ENCODE peak calls at places on chromosomes 5 and 9, in six cellular contexts. Y, S, Z, J, N and X are unnamed samples.
A peak's percentile ranks its signal among the peaks of the same experiment; 100 is the strongest.

GRCh38 chr5:81995407-81995806 is 23.6 kb downstream of the ATG10 start:
- DNase-seq in Y (no peak), S (no peak), Z (no peak), J (no peak), N (no peak), X (no peak)

GRCh38 chr5:34526682-34527305 is 129.3 kb upstream of the RAI14 start:
- DNase-seq in Y (no peak), S (no peak), Z (no peak), J (peak; percentile 37), N (no peak), X (no peak)

GRCh38 chr9:13118294-13118693 is 161.2 kb downstream of the MPDZ start:
- DNase-seq in Y (no peak), S (no peak), Z (no peak), J (no peak), N (no peak), X (no peak)

GRCh38 chr9:78295731-78296130 is 1.2 kb upstream of the PSAT1 start:
- DNase-seq in Y (no peak), S (no peak), Z (no peak), J (no peak), N (peak; percentile 38), X (no peak)

GRCh38 chr5:74798977-74799911 is 32.2 kb downstream of the NSA2 start:
- DNase-seq in Y (no peak), S (no peak), Z (no peak), J (peak; percentile 30), N (no peak), X (no peak)

GRCh38 chr9:125997510-125997823 is 250.3 kb downstream of the PBX3 start:
- DNase-seq in Y (peak; percentile 77), S (no peak), Z (no peak), J (no peak), N (no peak), X (no peak)

GRCh38 chr5:160500776-160501175 is 79.1 kb downstream of the PTTG1 start:
- DNase-seq in Y (no peak), S (peak; percentile 21), Z (no peak), J (no peak), N (no peak), X (no peak)

GRCh38 chr5:181223729-181224389 is 778 bp downstream of the TRIM41 start:
- DNase-seq in Y (no peak), S (no peak), Z (peak; percentile 87), J (peak; percentile 32), N (peak; percentile 58), X (peak; percentile 55)

GRCh38 chr5:67160985-67161384 is 35.6 kb downstream of the CD180 start:
- DNase-seq in Y (no peak), S (no peak), Z (no peak), J (peak; percentile 63), N (peak; percentile 15), X (no peak)

GRCh38 chr5:21225223-21226064 is 1237.4 kb upstream of the CDH18 start:
- DNase-seq in Y (no peak), S (no peak), Z (no peak), J (no peak), N (no peak), X (no peak)

GRCh38 chr5:65261499-65261898 is 220.2 kb downstream of the ADAMTS6 start:
- DNase-seq in Y (no peak), S (no peak), Z (no peak), J (no peak), N (peak; percentile 24), X (no peak)

GRCh38 chr9:109297899-109298298 is 23.0 kb downstream of the EPB41L4B start:
- DNase-seq in Y (no peak), S (no peak), Z (no peak), J (peak; percentile 97), N (peak; percentile 51), X (no peak)

GRCh38 chr5:103424008-103424407 is 138.6 kb downstream of the NUDT12 start:
- DNase-seq in Y (no peak), S (no peak), Z (no peak), J (peak; percentile 58), N (peak; percentile 15), X (no peak)

GRCh38 chr9:132575005-132575609 is 7.3 kb upstream of the BARHL1 start:
- DNase-seq in Y (no peak), S (peak; percentile 67), Z (peak; percentile 92), J (peak; percentile 45), N (peak; percentile 82), X (peak; percentile 79)

GRCh38 chr5:119406551-119406950 is 45.7 kb upstream of the HSD17B4 start:
- DNase-seq in Y (no peak), S (no peak), Z (no peak), J (no peak), N (no peak), X (no peak)

GRCh38 chr5:119410448-119411170 is 41.7 kb upstream of the HSD17B4 start:
- DNase-seq in Y (no peak), S (no peak), Z (no peak), J (no peak), N (no peak), X (no peak)

GRCh38 chr5:119411935-119412623 is 40.2 kb upstream of the HSD17B4 start:
- DNase-seq in Y (no peak), S (peak; percentile 65), Z (peak; percentile 43), J (peak; percentile 47), N (peak; percentile 85), X (peak; percentile 24)

GRCh38 chr5:119411291-119411934 is 40.9 kb upstream of the HSD17B4 start:
- DNase-seq in Y (no peak), S (no peak), Z (no peak), J (peak; percentile 72), N (peak; percentile 53), X (no peak)

GRCh38 chr5:119409235-119409815 is 43.0 kb upstream of the HSD17B4 start:
- DNase-seq in Y (no peak), S (no peak), Z (no peak), J (no peak), N (no peak), X (no peak)
- TF ChIP-seq CTCF in Y (no peak), S (no peak), Z (no peak), J (no peak), N (no peak), X (no peak)

GRCh38 chr5:171433952-171434676 is 14.7 kb downstream of the FGF18 start:
- DNase-seq in Y (peak; percentile 36), S (no peak), Z (no peak), J (no peak), N (no peak), X (no peak)
- TF ChIP-seq CTCF in Y (no peak), S (no peak), Z (no peak), J (no peak), N (no peak), X (no peak)

GRCh38 chr5:107474724-107475489 is 195.8 kb downstream of the EFNA5 start:
- DNase-seq in Y (no peak), S (no peak), Z (no peak), J (no peak), N (no peak), X (no peak)

GRCh38 chr5:107478068-107478641 is 192.6 kb downstream of the EFNA5 start:
- DNase-seq in Y (no peak), S (no peak), Z (no peak), J (no peak), N (no peak), X (no peak)

GRCh38 chr5:107476783-107477182 is 194.0 kb downstream of the EFNA5 start:
- DNase-seq in Y (no peak), S (no peak), Z (no peak), J (no peak), N (peak; percentile 71), X (no peak)

GRCh38 chr5:107474361-107474723 is 196.4 kb downstream of the EFNA5 start:
- DNase-seq in Y (no peak), S (no peak), Z (no peak), J (no peak), N (no peak), X (no peak)

GRCh38 chr5:107477492-107477891 is 193.2 kb downstream of the EFNA5 start:
- DNase-seq in Y (no peak), S (no peak), Z (no peak), J (no peak), N (no peak), X (no peak)
- TF ChIP-seq CTCF in Y (no peak), S (no peak), Z (no peak), J (no peak), N (no peak), X (no peak)

DNA sequence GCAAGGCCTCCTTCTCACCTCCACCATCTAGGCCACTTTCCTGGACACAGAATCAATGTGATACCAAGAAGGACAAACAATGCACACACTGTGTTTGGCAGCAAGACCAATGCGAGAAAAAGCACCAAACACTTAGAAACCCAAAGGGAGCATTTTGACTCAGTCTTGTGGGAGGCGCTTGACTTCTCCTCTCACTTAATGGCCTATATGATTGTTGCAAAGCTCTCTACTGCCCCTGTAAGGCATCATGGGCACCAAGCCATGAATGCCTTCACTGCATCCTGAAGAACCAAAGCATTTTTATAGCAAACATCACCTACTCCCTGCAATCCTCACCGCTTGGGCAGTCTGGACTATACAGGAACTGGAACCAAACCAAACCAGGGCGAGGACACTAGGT is 57.5 kb downstream of the CDH6 start:
- DNase-seq in Y (no peak), S (no peak), Z (no peak), J (no peak), N (no peak), X (no peak)
- TF ChIP-seq CTCF in Y (no peak), S (no peak), Z (no peak), J (no peak), N (no peak), X (no peak)

GRCh38 chr5:135386096-135386495 is 12.9 kb downstream of the MACROH2A1 start:
- DNase-seq in Y (no peak), S (no peak), Z (no peak), J (no peak), N (peak; percentile 32), X (no peak)
- TF ChIP-seq CTCF in Y (no peak), S (no peak), Z (no peak), J (no peak), N (no peak), X (no peak)